ENCODE peak calls at places on chromosomes 7 and 10, in ten cellular contexts. W, U, O, X, A, G, F, J, P and S are unnamed samples.

GRCh38 chr7:130560972-130561371 is 69.1 kb downstream of the MEST start:
- DNase-seq in W (no peak), U (peak), O (peak), X (no peak), A (peak), G (no peak), F (peak), J (peak), P (no peak), S (peak)

GRCh38 chr7:23966941-23967340 is 256.9 kb downstream of the STK31 start:
- DNase-seq in W (no peak), U (no peak), O (no peak), X (no peak), A (no peak), G (no peak), F (no peak), J (no peak), P (no peak), S (no peak)

GRCh38 chr7:110973566-110973965 is 117.4 kb upstream of the LRRN3 start:
- DNase-seq in W (no peak), U (no peak), O (no peak), X (no peak), A (no peak), G (no peak), F (no peak), J (no peak), P (no peak), S (no peak)

GRCh38 chr10:15035385-15036301 is 8.1 kb upstream of the OLAH start:
- DNase-seq in W (no peak), U (no peak), O (no peak), X (no peak), A (no peak), G (no peak), F (no peak), J (peak), P (no peak), S (no peak)

GRCh38 chr7:26440993-26441636 is 149.5 kb downstream of the SNX10 start:
- DNase-seq in W (no peak), U (no peak), O (no peak), X (no peak), A (no peak), G (no peak), F (no peak), J (no peak), P (no peak), S (no peak)

GRCh38 chr7:100840470-100841100 is 11.9 kb upstream of the SLC12A9 start:
- DNase-seq in W (no peak), U (no peak), O (no peak), X (no peak), A (no peak), G (no peak), F (no peak), J (no peak), P (no peak), S (no peak)

GRCh38 chr7:82079527-82079926 is 309.7 kb upstream of the HGF start:
- DNase-seq in W (no peak), U (no peak), O (no peak), X (no peak), A (no peak), G (no peak), F (no peak), J (no peak), P (no peak), S (no peak)

GRCh38 chr10:132898391-132899053 is 43.8 kb downstream of the CFAP46 start:
- DNase-seq in W (no peak), U (peak), O (no peak), X (no peak), A (no peak), G (no peak), F (no peak), J (no peak), P (no peak), S (no peak)

GRCh38 chr10:964321-964987 is 23.8 kb upstream of the GTPBP4 start:
- DNase-seq in W (no peak), U (no peak), O (no peak), X (no peak), A (no peak), G (no peak), F (no peak), J (peak), P (no peak), S (no peak)

GRCh38 chr7:81185072-81185471 is 266.2 kb upstream of the SEMA3C start:
- DNase-seq in W (no peak), U (no peak), O (no peak), X (no peak), A (no peak), G (no peak), F (no peak), J (no peak), P (no peak), S (no peak)